ENCODE peak calls at places on chromosomes 6 and 20, in six cellular contexts. T, F, L, P, D and Z are unnamed samples. For H3K4me1, the result is how much of the 10 kb centered on the place peaks cover.

GRCh38 chr6:152401978-152402377 is 235.2 kb downstream of the SYNE1 start:
- DNase-seq in T (no peak), P (peak), D (peak), L (no peak), F (no peak), Z (no peak)

GRCh38 chr6:154961141-154961540 is 34.0 kb upstream of the TIAM2 start:
- DNase-seq in D (no peak), T (no peak), L (no peak), F (no peak), P (no peak), Z (no peak)

GRCh38 chr6:35808688-35809087 is 3.5 kb downstream of the LHFPL5 start:
- DNase-seq in F (no peak), D (no peak), L (no peak), P (no peak), T (no peak), Z (no peak)

GRCh38 chr20:23697947-23698346 is 9.1 kb upstream of the CST4 start:
- DNase-seq in D (no peak), P (no peak), F (no peak), T (no peak), L (no peak), Z (no peak)

GRCh38 chr20:59171986-59172385 is 8.4 kb downstream of the ZNF831 start:
- DNase-seq in P (no peak), T (no peak), F (no peak), L (no peak), D (no peak), Z (no peak)

GRCh38 chr20:53130819-53131218 is 158.7 kb downstream of the TSHZ2 start:
- DNase-seq in P (no peak), D (no peak), L (no peak), T (no peak), F (no peak), Z (no peak)

GRCh38 chr6:166629628-166630027 is 2.6 kb upstream of the RPS6KA2 start:
- DNase-seq in T (no peak), D (no peak), F (no peak), L (no peak), P (no peak), Z (no peak)

GRCh38 chr6:155645328-155645727 is 189.7 kb upstream of the NOX3 start:
- DNase-seq in P (peak), T (no peak), F (no peak), L (no peak), D (no peak), Z (no peak)

GRCh38 chr6:95420792-95421191 is 156.5 kb upstream of the MANEA start:
- DNase-seq in F (no peak), D (no peak), L (no peak), P (no peak), T (no peak), Z (no peak)

GRCh38 chr20:840858-841567 is 7.5 kb downstream of the FAM110A start:
- DNase-seq in L (peak), T (no peak), F (peak), P (no peak), D (no peak), Z (peak)

GRCh38 chr6:8543714-8544113 is 108.4 kb upstream of the SLC35B3 start:
- DNase-seq in D (no peak), F (no peak), T (no peak), L (no peak), P (no peak), Z (no peak)

GRCh38 chr20:14896569-14896968 is 559.2 kb upstream of the FLRT3 start:
- DNase-seq in L (no peak), F (no peak), D (no peak), T (no peak), P (no peak), Z (no peak)

GRCh38 chr20:32189123-32189410 is 18.5 kb downstream of the PLAGL2 start:
- DNase-seq in P (no peak), L (no peak), D (no peak), F (no peak), T (no peak), Z (no peak)
- H3K27ac ChIP-seq in P (no peak), L (no peak), D (no peak), F (no peak), T (peak), Z (no peak)

GRCh38 chr6:74570044-74570443 is 635.8 kb downstream of the COL12A1 start:
- DNase-seq in D (no peak), T (no peak), F (no peak), L (no peak), P (peak), Z (no peak)

GRCh38 chr6:74577619-74578018 is 628.2 kb downstream of the COL12A1 start:
- DNase-seq in L (no peak), F (no peak), P (peak), T (no peak), D (no peak), Z (no peak)

GRCh38 chr6:74578339-74578738 is 627.5 kb downstream of the COL12A1 start:
- DNase-seq in T (no peak), P (peak), L (no peak), F (no peak), D (no peak), Z (no peak)

GRCh38 chr6:74573613-74574012 is 632.2 kb downstream of the COL12A1 start:
- DNase-seq in F (no peak), L (no peak), D (no peak), P (no peak), T (no peak), Z (no peak)

GRCh38 chr6:74574794-74575193 is 631.1 kb downstream of the COL12A1 start:
- DNase-seq in L (no peak), D (peak), F (peak), P (peak), T (no peak), Z (no peak)
- TF ChIP-seq CTCF in L (peak), D (peak), F (peak), P (peak), T (no peak), Z (peak)

GRCh38 chr6:158644227-158645063 is at the start of gene DYNLT1:
- DNase-seq in T (peak), P (peak), L (peak), D (peak), F (peak), Z (peak)
- H3K4me1 ChIP-seq in T (under half), P (under half), L (under half), D (half or more), F (under half), Z (under half)

GRCh38 chr20:6075428-6076219 is 21.8 kb upstream of the LRRN4 start:
- DNase-seq in F (no peak), D (no peak), L (no peak), P (no peak), T (no peak), Z (no peak)
- H3K27ac ChIP-seq in F (no peak), D (no peak), L (no peak), P (no peak), T (peak), Z (no peak)

GRCh38 chr6:19478273-19478672 is 358.9 kb upstream of the ID4 start:
- DNase-seq in T (no peak), D (no peak), P (no peak), L (no peak), F (no peak), Z (no peak)

GRCh38 chr6:19470333-19470732 is 366.8 kb upstream of the ID4 start:
- DNase-seq in F (no peak), P (no peak), L (no peak), D (no peak), T (no peak), Z (no peak)

GRCh38 chr6:19477563-19477962 is 359.6 kb upstream of the ID4 start:
- DNase-seq in F (no peak), P (no peak), T (no peak), D (no peak), L (no peak), Z (no peak)

GRCh38 chr6:19472168-19472567 is 365.0 kb upstream of the ID4 start:
- DNase-seq in F (no peak), L (no peak), D (peak), T (no peak), P (no peak), Z (no peak)

DNA sequence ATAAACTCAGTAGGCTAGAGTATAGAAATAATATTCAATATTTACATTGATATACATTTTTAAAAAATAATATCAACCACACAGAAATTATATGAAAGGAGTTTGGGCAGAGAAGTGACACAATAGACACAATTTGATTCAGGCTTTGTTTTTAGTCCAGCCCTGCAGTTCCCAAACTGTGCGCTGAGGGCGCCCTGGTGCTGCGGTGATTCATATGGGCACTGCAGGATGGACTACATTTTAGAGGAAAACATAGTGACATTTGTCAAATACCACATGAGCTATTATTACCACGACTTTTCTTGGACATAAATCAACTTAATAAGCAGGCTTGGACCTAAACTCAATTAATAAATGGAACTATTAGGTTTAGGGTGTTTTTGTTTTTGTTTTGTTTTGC is 364.3 kb upstream of the ID4 start:
- DNase-seq in T (no peak), P (no peak), D (no peak), F (peak), L (no peak), Z (no peak)
- TF ChIP-seq CTCF in T (no peak), P (no peak), D (peak), F (peak), L (no peak), Z (no peak)

GRCh38 chr20:49945701-49946477 is 9.7 kb downstream of the RNF114 start:
- DNase-seq in L (peak), D (no peak), T (peak), P (no peak), F (no peak), Z (no peak)
- H3K4me1 ChIP-seq in L (under half), D (under half), T (under half), P (under half), F (under half), Z (under half)

GRCh38 chr6:39227476-39227875 is 1.8 kb downstream of the KCNK5 start:
- DNase-seq in F (no peak), T (no peak), P (no peak), D (no peak), L (no peak), Z (no peak)

GRCh38 chr6:39226606-39227300 is 2.5 kb downstream of the KCNK5 start:
- DNase-seq in T (no peak), D (no peak), P (no peak), F (no peak), L (no peak), Z (no peak)

GRCh38 chr6:39231386-39231785 is 2.1 kb upstream of the KCNK5 start:
- DNase-seq in P (no peak), D (no peak), T (no peak), F (no peak), L (no peak), Z (no peak)

GRCh38 chr6:39228111-39228971 is 934 bp downstream of the KCNK5 start:
- DNase-seq in D (no peak), F (peak), T (no peak), L (no peak), P (no peak), Z (no peak)

DNA sequence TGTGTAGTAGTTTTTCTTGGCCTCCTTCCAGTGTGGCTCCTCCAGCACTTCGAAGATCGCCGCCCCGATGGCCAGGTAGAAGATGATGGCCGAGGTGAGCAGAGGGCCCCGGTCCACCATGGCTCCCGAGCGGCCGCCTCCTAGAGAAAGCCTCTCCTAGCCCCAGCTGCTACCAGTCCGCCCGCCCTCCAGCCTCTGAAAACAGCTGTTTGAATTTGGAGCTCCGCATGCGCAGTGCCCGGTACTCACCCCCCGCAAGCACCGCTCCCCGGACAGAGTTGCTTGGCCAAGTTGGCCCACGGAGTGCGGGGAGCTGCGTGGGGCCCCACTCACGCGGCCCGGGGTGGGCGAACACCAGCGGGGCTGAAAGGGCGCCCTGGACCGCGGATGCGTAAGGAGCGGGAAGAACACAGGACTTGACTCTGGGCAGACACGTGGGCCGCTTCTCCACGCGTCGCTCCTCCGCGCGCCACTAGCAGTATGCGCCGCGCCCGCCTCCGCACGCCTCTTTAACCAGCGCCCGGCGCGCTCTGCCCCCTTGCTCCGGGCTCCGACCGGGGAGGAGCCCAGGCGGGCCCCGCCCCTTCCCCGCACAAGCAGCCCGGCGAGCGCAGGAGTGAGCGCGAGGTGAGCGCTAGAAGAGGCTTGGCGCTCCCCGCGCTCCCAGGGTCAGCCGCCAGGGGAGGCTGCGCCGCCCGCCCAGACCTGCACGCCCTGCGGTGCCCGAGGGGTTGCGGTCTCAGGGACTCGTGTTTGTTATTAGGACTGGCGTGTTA is at the start of gene KCNK5:
- DNase-seq in F (peak), L (peak), T (peak), P (peak), D (peak), Z (peak)
- H3K27ac ChIP-seq in F (no peak), L (peak), T (peak), P (no peak), D (peak), Z (peak)